ENCODE peak calls at places on chromosomes 12 and 14, in seven cellular contexts. O is B cell; N is A172; W is activated CD4-positive, alpha-beta memory T cell treated with anti-CD3 and anti-CD28 coated beads for 36 hours; E is kidney tubule cell; L is T-helper 17 cell; M is RKO. U is an unnamed sample.

GRCh38 chr12:107843351-107844311 is 69.1 kb downstream of the ASCL4 start:
- DNase-seq in O (peak; percentile 38), N (no peak), W (no peak), E (peak; percentile 11), L (no peak), M (no peak), U (no peak)

GRCh38 chr12:102896067-102896466 is 21.0 kb downstream of the PAH start:
- DNase-seq in O (no peak), N (no peak), W (no peak), E (no peak), L (no peak), M (no peak), U (no peak)

GRCh38 chr12:113268621-113269020 is 47.4 kb downstream of the TPCN1 start:
- DNase-seq in O (no peak), N (no peak), W (no peak), E (no peak), L (no peak), M (no peak), U (no peak)

GRCh38 chr14:92586001-92586947 is 72.7 kb downstream of the RIN3 start:
- DNase-seq in O (no peak), N (peak; percentile 91), W (peak; percentile 34), E (peak; percentile 44), L (no peak), M (no peak), U (peak; percentile 77)

GRCh38 chr12:122012184-122012583 is 9.5 kb upstream of the BCL7A start:
- DNase-seq in O (no peak), N (no peak), W (no peak), E (no peak), L (no peak), M (no peak), U (no peak)

GRCh38 chr12:29546000-29546399 is 48.5 kb upstream of the OVCH1 start:
- DNase-seq in O (no peak), N (peak; percentile 3), W (no peak), E (no peak), L (no peak), M (peak; percentile 2), U (no peak)

GRCh38 chr12:47939009-47939601 is 24.3 kb upstream of the TMEM106C start:
- DNase-seq in O (no peak), N (no peak), W (no peak), E (no peak), L (no peak), M (no peak), U (no peak)

GRCh38 chr12:46380397-46380796 is 7.8 kb upstream of the SLC38A2 start:
- DNase-seq in O (no peak), N (no peak), W (no peak), E (no peak), L (no peak), M (no peak), U (no peak)

GRCh38 chr12:132600048-132601032 is 10.0 kb downstream of the LRCOL1 start:
- DNase-seq in O (peak; percentile 69), N (no peak), W (peak; percentile 62), E (peak; percentile 61), L (no peak), M (peak; percentile 35), U (no peak)

U was measured in T-helper 1 cell.